ENCODE peak calls at places on chromosomes 4 and X, in seven cellular contexts. B is PC-3; Z is breast epithelium; L is stomach; A is heart left ventricle; N is CD8-positive, alpha-beta T cell; H is upper lobe of left lung. P is an unnamed sample.

GRCh38 chr4:61359301-61359700 is 159.2 kb downstream of the ADGRL3 start:
- DNase-seq in B (no peak), Z (no peak), L (no peak), A (no peak), N (no peak), H (no peak), P (peak; percentile 37)

GRCh38 chr4:156517956-156518355 is 453.6 kb downstream of the PDGFC start:
- DNase-seq in B (no peak), Z (no peak), L (no peak), A (no peak), N (no peak), H (no peak), P (no peak)

GRCh38 chr4:139243448-139244365 is 36.3 kb downstream of the MGARP start:
- DNase-seq in B (peak; percentile 91), Z (no peak), L (no peak), A (no peak), N (no peak), H (no peak), P (no peak)

GRCh38 chr4:40058121-40058520 is 1.5 kb downstream of the N4BP2 start:
- DNase-seq in B (no peak), Z (no peak), L (no peak), A (no peak), N (no peak), H (no peak), P (no peak)

GRCh38 chr4:96566755-96567154 is 726.9 kb downstream of the PDHA2 start:
- DNase-seq in B (no peak), Z (no peak), L (no peak), A (no peak), N (no peak), H (no peak), P (no peak)

GRCh38 chrX:72088761-72089160 is 43.0 kb downstream of the RTL5 start:
- DNase-seq in B (no peak), Z (no peak), L (no peak), A (no peak), N (no peak), H (no peak), P (no peak)

GRCh38 chr4:336893-337142 is 796 bp upstream of the ZNF141 start:
- DNase-seq in B (peak; percentile 3), Z (no peak), L (no peak), A (no peak), N (no peak), H (no peak), P (no peak)

GRCh38 chrX:19446397-19446796 is 68.9 kb downstream of the MAP3K15 start:
- DNase-seq in B (no peak), Z (no peak), L (no peak), A (no peak), N (no peak), H (no peak), P (no peak)

GRCh38 chr4:78951862-78952472 is 12.7 kb upstream of the PAQR3 start:
- DNase-seq in B (peak; percentile 61), Z (no peak), L (no peak), A (no peak), N (no peak), H (no peak), P (peak; percentile 55)

GRCh38 chr4:129043523-129043922 is 49.8 kb downstream of the SCLT1 start:
- DNase-seq in B (peak; percentile 23), Z (no peak), L (no peak), A (no peak), N (no peak), H (no peak), P (no peak)

GRCh38 chr4:21134994-21135393 is 434.7 kb downstream of the PACRGL start:
- DNase-seq in B (peak; percentile 44), Z (no peak), L (no peak), A (no peak), N (no peak), H (no peak), P (no peak)

GRCh38 chrX:150037041-150037440 is 98.8 kb upstream of the EOLA2 start:
- DNase-seq in B (peak; percentile 24), Z (no peak), L (no peak), A (no peak), N (no peak), H (no peak), P (no peak)

GRCh38 chr4:176335421-176335820 is 15.7 kb downstream of the SPCS3 start:
- DNase-seq in B (peak; percentile 16), Z (no peak), L (no peak), A (no peak), N (no peak), H (no peak), P (no peak)

GRCh38 chr4:38279077-38279476 is 318.9 kb downstream of the PTTG2 start:
- DNase-seq in B (no peak), Z (no peak), L (no peak), A (no peak), N (no peak), H (no peak), P (no peak)

GRCh38 chr4:67542076-67542475 is 3.2 kb downstream of the CENPC start:
- DNase-seq in B (peak; percentile 73), Z (no peak), L (no peak), A (no peak), N (no peak), H (no peak), P (no peak)

GRCh38 chr4:1590244-1590643 is 93.9 kb downstream of the FAM53A start:
- DNase-seq in B (no peak), Z (no peak), L (no peak), A (no peak), N (no peak), H (no peak), P (no peak)

GRCh38 chr4:1584498-1584897 is 99.6 kb downstream of the FAM53A start:
- DNase-seq in B (no peak), Z (no peak), L (no peak), A (peak; percentile 14), N (no peak), H (no peak), P (no peak)

GRCh38 chr4:1591107-1591506 is 93.0 kb downstream of the FAM53A start:
- DNase-seq in B (no peak), Z (no peak), L (no peak), A (no peak), N (no peak), H (no peak), P (no peak)

GRCh38 chr4:1589098-1589497 is 95.0 kb downstream of the FAM53A start:
- DNase-seq in B (no peak), Z (no peak), L (no peak), A (no peak), N (no peak), H (no peak), P (no peak)

DNA sequence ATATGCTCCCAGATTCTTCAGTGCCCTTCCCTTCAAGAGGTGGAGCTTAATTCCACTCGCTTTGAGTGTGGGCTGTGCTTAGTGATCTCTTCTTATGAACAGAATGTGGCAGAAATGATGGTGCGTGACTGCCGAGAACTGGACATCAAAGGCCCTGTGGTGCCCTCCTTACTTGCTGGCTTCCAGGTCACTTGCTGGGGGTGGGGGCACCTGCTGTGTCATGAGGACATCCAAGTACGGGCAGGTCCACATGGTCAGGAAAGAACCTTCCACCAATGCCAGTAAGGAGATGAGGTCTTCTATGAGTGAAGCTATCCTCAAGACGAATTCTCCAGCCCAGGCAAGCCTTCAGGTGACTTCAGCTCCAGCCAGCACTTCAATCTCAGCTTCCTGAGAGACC is 95.8 kb downstream of the FAM53A start:
- DNase-seq in B (no peak), Z (no peak), L (no peak), A (no peak), N (no peak), H (no peak), P (no peak)
- H3K9me3 ChIP-seq in B (no peaks in the 10 kb centered on the region), Z (peaks cover 14% of the 10 kb centered on the region), L (peaks cover 33% of the 10 kb centered on the region), A (peaks cover 38% of the 10 kb centered on the region), N (peaks cover 9% of the 10 kb centered on the region), H (peaks cover 28% of the 10 kb centered on the region), P (peaks cover 12% of the 10 kb centered on the region)

GRCh38 chr4:102477657-102478056 is 23.5 kb upstream of the NFKB1 start:
- DNase-seq in B (peak; percentile 30), Z (no peak), L (no peak), A (no peak), N (no peak), H (no peak), P (no peak)

GRCh38 chr4:102472441-102473013 is 28.6 kb upstream of the NFKB1 start:
- DNase-seq in B (no peak), Z (no peak), L (no peak), A (no peak), N (no peak), H (no peak), P (no peak)

GRCh38 chr4:102469806-102470205 is 31.4 kb upstream of the NFKB1 start:
- DNase-seq in B (no peak), Z (no peak), L (no peak), A (no peak), N (no peak), H (no peak), P (no peak)

GRCh38 chr4:102474736-102475504 is 26.2 kb upstream of the NFKB1 start:
- DNase-seq in B (peak; percentile 12), Z (no peak), L (no peak), A (no peak), N (no peak), H (no peak), P (no peak)

DNA sequence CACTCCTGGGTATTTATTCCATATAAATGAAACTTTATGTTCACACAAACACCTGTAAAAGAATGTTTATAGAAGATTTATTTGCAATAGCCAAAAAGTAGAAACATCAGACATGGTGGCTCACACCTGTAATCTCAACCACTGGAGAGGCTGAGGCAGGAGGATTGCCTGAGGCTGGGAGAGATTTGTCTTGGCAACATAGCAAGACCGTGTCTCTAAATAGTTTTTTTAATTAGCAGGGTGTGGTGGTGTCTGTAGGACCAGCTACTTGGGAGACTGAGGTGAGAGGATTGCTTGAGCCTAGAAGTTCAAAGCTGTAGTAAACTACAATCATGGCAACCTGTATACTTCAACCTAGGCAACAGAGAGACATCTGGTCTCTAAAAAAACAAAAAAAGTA is 27.7 kb upstream of the NFKB1 start:
- DNase-seq in B (no peak), Z (no peak), L (no peak), A (no peak), N (no peak), H (no peak), P (no peak)
- H3K9me3 ChIP-seq in B (no peaks in the 10 kb centered on the region), Z (peaks cover 12% of the 10 kb centered on the region), L (peaks cover 3% of the 10 kb centered on the region), A (peaks cover 13% of the 10 kb centered on the region), N (no peaks in the 10 kb centered on the region), H (no peaks in the 10 kb centered on the region), P (no peaks in the 10 kb centered on the region)

GRCh38 chrX:76919761-76920160 is 492.3 kb downstream of the MAGEE1 start:
- DNase-seq in B (no peak), Z (no peak), L (no peak), A (no peak), N (no peak), H (no peak), P (no peak)
- H3K9me3 ChIP-seq in B (no peaks in the 10 kb centered on the region), Z (no peaks in the 10 kb centered on the region), L (no peaks in the 10 kb centered on the region), A (no peaks in the 10 kb centered on the region), N (no peaks in the 10 kb centered on the region), H (no peaks in the 10 kb centered on the region), P (no peaks in the 10 kb centered on the region)

DNA sequence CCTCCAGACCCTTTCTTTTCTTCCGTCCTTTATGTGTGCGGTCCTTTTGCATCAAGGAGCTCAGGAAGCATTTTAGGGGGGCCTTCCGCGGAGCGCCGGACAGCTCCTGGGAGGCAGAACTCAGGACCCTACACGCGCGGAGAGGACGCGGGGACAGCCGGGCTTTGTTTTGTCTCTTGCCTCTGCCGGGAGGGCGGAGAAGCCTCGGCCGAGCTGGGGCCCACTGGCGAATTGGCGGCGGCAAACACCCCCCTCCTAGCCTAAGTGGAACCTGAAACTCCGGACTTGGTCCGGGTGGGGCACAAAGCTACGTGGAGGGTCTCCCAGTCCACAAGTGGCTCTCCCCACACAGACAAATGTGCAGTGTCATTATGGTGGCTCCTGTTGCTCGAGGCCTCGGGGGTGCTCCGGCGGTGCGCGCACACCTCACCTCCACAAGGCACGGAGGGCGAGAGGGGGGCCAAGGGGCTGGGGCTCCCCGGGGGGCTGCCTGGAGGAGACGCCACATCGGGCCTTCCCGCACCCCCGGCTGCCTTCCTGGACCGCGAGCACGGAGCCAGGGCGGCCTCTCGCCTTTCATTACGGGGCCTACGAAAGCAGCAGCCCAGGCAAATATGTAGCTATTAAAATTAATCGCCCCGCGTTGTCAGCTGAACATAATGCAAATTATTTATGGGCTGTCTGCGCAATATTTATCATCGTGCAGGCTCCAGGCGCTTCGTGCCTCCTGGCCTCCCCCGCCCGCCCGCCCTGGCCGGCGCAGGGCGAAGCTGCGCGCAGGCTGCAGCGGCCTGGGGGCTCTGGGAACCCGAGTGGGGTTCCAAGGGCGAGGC is 70.6 kb upstream of the BCOR start:
- DNase-seq in B (no peak), Z (no peak), L (no peak), A (peak; percentile 22), N (no peak), H (no peak), P (no peak)
- H3K9me3 ChIP-seq in B (no peaks in the 10 kb centered on the region), Z (no peaks in the 10 kb centered on the region), L (no peaks in the 10 kb centered on the region), A (no peaks in the 10 kb centered on the region), N (no peaks in the 10 kb centered on the region), H (no peaks in the 10 kb centered on the region), P (no peaks in the 10 kb centered on the region)

P was measured in HAP-1.